ENCODE peak calls at places on chromosomes 2 and 18, in ten cellular contexts. C is HEK293T; W is T follicular helper cell; J is stimulated activated CD4-positive, alpha-beta T cell treated with anti-CD3 and anti-CD28 coated beads, Interleukin-1b, Interleukin-23, amount 100 ng/mL, for 24 hours; X is left ventricle myocardium superior; R is NCI-H82; G is WTC11; O is stimulated activated CD8-positive, alpha-beta memory T cell treated with anti-CD3 and anti-CD28 coated beads, Interleukin-15, amount 100 ng/mL, for 24 hours; S is Peyer's patch; Y is fibroblast of the conjunctiva. B is an unnamed sample.
A peak's percentile ranks its signal among the peaks of the same experiment; 100 is the strongest.

GRCh38 chr2:19648583-19648982 is 253.2 kb downstream of the TTC32 start:
- DNase-seq in C (no peak), W (no peak), J (no peak), X (peak; percentile 63), R (no peak), G (no peak), O (no peak), S (no peak), Y (peak; percentile 67), B (no peak)

GRCh38 chr18:9575558-9575957 is 38.8 kb downstream of the PPP4R1 start:
- DNase-seq in C (peak; percentile 59), W (no peak), J (no peak), X (peak; percentile 52), R (peak; percentile 91), G (peak; percentile 65), O (no peak), S (peak; percentile 59), Y (peak; percentile 97), B (no peak)

GRCh38 chr2:185891804-185892411 is 153.3 kb downstream of the FSIP2 start:
- DNase-seq in C (no peak), W (no peak), J (no peak), X (no peak), R (no peak), G (no peak), O (no peak), S (no peak), Y (no peak), B (no peak)

GRCh38 chr2:145140658-145141057 is 620.7 kb upstream of the ZEB2 start:
- DNase-seq in C (no peak), W (no peak), J (no peak), X (no peak), R (no peak), G (no peak), O (no peak), S (no peak), Y (no peak), B (no peak)

GRCh38 chr2:189252991-189253680 is 73.6 kb upstream of the COL5A2 start:
- DNase-seq in C (no peak), W (no peak), J (no peak), X (no peak), R (no peak), G (no peak), O (no peak), S (no peak), Y (no peak), B (no peak)

GRCh38 chr2:10331702-10332401 is 29.1 kb downstream of the HPCAL1 start:
- DNase-seq in C (no peak), W (peak; percentile 17), J (no peak), X (no peak), R (no peak), G (no peak), O (no peak), S (no peak), Y (no peak), B (no peak)

GRCh38 chr2:105179469-105180372 is 61.8 kb upstream of the GPR45 start:
- DNase-seq in C (peak; percentile 51), W (no peak), J (no peak), X (peak; percentile 31), R (peak; percentile 52), G (peak; percentile 16), O (no peak), S (no peak), Y (peak; percentile 37), B (no peak)

GRCh38 chr2:171412571-171412970 is 21.2 kb downstream of the METTL8 start:
- DNase-seq in C (no peak), W (no peak), J (no peak), X (no peak), R (no peak), G (no peak), O (no peak), S (no peak), Y (no peak), B (no peak)

GRCh38 chr2:180046776-180047175 is 39.7 kb upstream of the CWC22 start:
- DNase-seq in C (no peak), W (no peak), J (no peak), X (no peak), R (no peak), G (no peak), O (no peak), S (no peak), Y (no peak), B (no peak)

GRCh38 chr2:98333922-98334321 is 12.3 kb upstream of the CNGA3 start:
- DNase-seq in C (no peak), W (no peak), J (no peak), X (no peak), R (no peak), G (no peak), O (no peak), S (no peak), Y (no peak), B (no peak)

GRCh38 chr2:85601771-85602475 is 575 bp downstream of the TMEM150A start:
- DNase-seq in C (no peak), W (no peak), J (no peak), X (peak; percentile 85), R (peak; percentile 66), G (peak; percentile 58), O (no peak), S (peak; percentile 83), Y (no peak), B (peak; percentile 77)

GRCh38 chr2:149768320-149768799 is 180.8 kb upstream of the MMADHC start:
- DNase-seq in C (no peak), W (no peak), J (no peak), X (no peak), R (peak; percentile 55), G (no peak), O (no peak), S (no peak), Y (no peak), B (no peak)

GRCh38 chr2:152278536-152278935 is 56.4 kb upstream of the FMNL2 start:
- DNase-seq in C (no peak), W (no peak), J (no peak), X (no peak), R (no peak), G (no peak), O (no peak), S (no peak), Y (no peak), B (no peak)

GRCh38 chr2:217489145-217489960 is 513.4 kb downstream of the TNS1 start:
- DNase-seq in C (peak; percentile 27), W (no peak), J (no peak), X (no peak), R (no peak), G (peak; percentile 16), O (no peak), S (no peak), Y (no peak), B (peak; percentile 21)

GRCh38 chr2:102615620-102616436 is 3.5 kb upstream of the SLC9A2 start:
- DNase-seq in C (peak; percentile 75), W (no peak), J (no peak), X (peak; percentile 61), R (peak; percentile 78), G (peak; percentile 57), O (no peak), S (peak; percentile 61), Y (peak; percentile 51), B (no peak)

GRCh38 chr2:70674636-70675430 is 93.2 kb downstream of the ADD2 start:
- DNase-seq in C (no peak), W (no peak), J (no peak), X (no peak), R (no peak), G (no peak), O (no peak), S (no peak), Y (no peak), B (no peak)

GRCh38 chr2:15334650-15335326 is 226.3 kb downstream of the NBAS start:
- DNase-seq in C (peak; percentile 16), W (no peak), J (no peak), X (no peak), R (no peak), G (no peak), O (no peak), S (no peak), Y (peak; percentile 70), B (no peak)

GRCh38 chr2:131036269-131036668 is 57.0 kb downstream of the FAM168B start:
- DNase-seq in C (no peak), W (no peak), J (no peak), X (no peak), R (no peak), G (no peak), O (no peak), S (no peak), Y (no peak), B (no peak)

GRCh38 chr2:209661286-209661685 is 110.3 kb upstream of the UNC80 start:
- DNase-seq in C (no peak), W (no peak), J (no peak), X (no peak), R (no peak), G (peak; percentile 23), O (no peak), S (no peak), Y (no peak), B (no peak)

GRCh38 chr2:206275274-206276160 is 1.1 kb downstream of the ZDBF2 start:
- DNase-seq in C (peak; percentile 44), W (no peak), J (no peak), X (no peak), R (peak; percentile 78), G (no peak), O (no peak), S (no peak), Y (no peak), B (no peak)

GRCh38 chr2:7324706-7325105 is 407.5 kb downstream of the RNF144A start:
- DNase-seq in C (no peak), W (no peak), J (no peak), X (no peak), R (no peak), G (peak; percentile 15), O (no peak), S (no peak), Y (no peak), B (peak; percentile 43)

GRCh38 chr2:33478968-33479691 is 2.7 kb downstream of the RASGRP3 start:
- DNase-seq in C (no peak), W (no peak), J (no peak), X (peak; percentile 32), R (no peak), G (no peak), O (no peak), S (no peak), Y (no peak), B (no peak)

B was measured in upper lobe of left lung.